ENCODE peak calls at places on chromosome 14, in eight cellular contexts. J, R, X, Z, C, O, A and U are unnamed samples.

GRCh38 chr14:102187044-102187443 is 47.3 kb downstream of the WDR20 start:
- DNase-seq in A (no peak), C (peak), O (no peak), R (no peak), Z (peak), J (peak), X (peak), U (no peak)

GRCh38 chr14:105059917-105060565 is 5.2 kb downstream of the GPR132 start:
- DNase-seq in Z (no peak), C (no peak), J (no peak), R (no peak), O (no peak), A (peak), X (no peak), U (peak)

GRCh38 chr14:46048127-46048526 is 603.5 kb downstream of the RPL10L start:
- DNase-seq in R (no peak), J (no peak), X (peak), Z (peak), C (peak), O (no peak), A (no peak), U (no peak)

GRCh38 chr14:59310644-59311043 is 122.2 kb downstream of the DAAM1 start:
- DNase-seq in J (peak), O (no peak), A (no peak), C (peak), Z (no peak), X (no peak), R (no peak), U (no peak)

GRCh38 chr14:76917158-76917596 is 91.0 kb downstream of the LRRC74A start:
- DNase-seq in J (peak), O (peak), X (peak), R (no peak), Z (peak), C (peak), A (peak), U (no peak)

GRCh38 chr14:61107148-61107641 is 126.2 kb downstream of the SLC38A6 start:
- DNase-seq in X (no peak), A (no peak), Z (no peak), R (no peak), J (peak), C (no peak), O (no peak), U (no peak)

GRCh38 chr14:93113678-93114067 is 2.1 kb downstream of the ITPK1 start:
- DNase-seq in Z (no peak), X (no peak), C (no peak), A (no peak), O (no peak), R (no peak), J (no peak), U (no peak)

GRCh38 chr14:99257122-99257672 is 14.8 kb downstream of the BCL11B start:
- DNase-seq in R (no peak), A (peak), O (no peak), C (no peak), Z (no peak), X (no peak), J (no peak), U (no peak)

GRCh38 chr14:28308727-28309126 is 457.9 kb upstream of the FOXG1 start:
- DNase-seq in R (no peak), J (peak), O (no peak), X (peak), C (peak), Z (peak), A (no peak), U (no peak)

GRCh38 chr14:92897922-92898599 is 24.9 kb upstream of the CHGA start:
- DNase-seq in C (no peak), R (no peak), X (no peak), Z (no peak), O (no peak), A (peak), J (peak), U (peak)

GRCh38 chr14:104677506-104678332 is 11.7 kb upstream of the INF2 start:
- DNase-seq in J (peak), C (peak), R (no peak), X (peak), O (peak), A (peak), Z (peak), U (peak)